ENCODE peak calls at places on chromosomes 5 and 9, in eight cellular contexts. One of them, this sample, is unnamed.

GRCh38 chr9:17744786-17745185 is 165.9 kb downstream of the SH3GL2 start:
- DNase-seq in astrocyte: no peak
- DNase-seq in COR-L47: no peak
- DNase-seq in substantia nigra: no peak
- DNase-seq in GM12878: no peak
- DNase-seq in type B pancreatic cell: no peak
- DNase-seq in stimulated activated CD8-positive, alpha-beta memory T cell treated with anti-CD3 and anti-CD28 coated beads, Interleukin-7, amount 100 ng/mL, for 4 hours: no peak
- DNase-seq in transverse colon: no peak
- DNase-seq in this sample: no peak

GRCh38 chr5:41408676-41409443 is 101.5 kb downstream of the PLCXD3 start:
- DNase-seq in stimulated activated CD8-positive, alpha-beta memory T cell treated with anti-CD3 and anti-CD28 coated beads, Interleukin-7, amount 100 ng/mL, for 4 hours: no peak
- DNase-seq in type B pancreatic cell: no peak
- DNase-seq in substantia nigra: no peak
- DNase-seq in transverse colon: no peak
- DNase-seq in COR-L47: no peak
- DNase-seq in GM12878: no peak
- DNase-seq in astrocyte: peak
- DNase-seq in this sample: no peak

GRCh38 chr5:16489322-16489791 is 23.8 kb upstream of the ZNF622 start:
- DNase-seq in COR-L47: peak
- DNase-seq in transverse colon: no peak
- DNase-seq in astrocyte: peak
- DNase-seq in stimulated activated CD8-positive, alpha-beta memory T cell treated with anti-CD3 and anti-CD28 coated beads, Interleukin-7, amount 100 ng/mL, for 4 hours: no peak
- DNase-seq in substantia nigra: no peak
- DNase-seq in GM12878: no peak
- DNase-seq in type B pancreatic cell: no peak
- DNase-seq in this sample: no peak

GRCh38 chr5:171845040-171845439 is 59.4 kb downstream of the SMIM23 start:
- DNase-seq in astrocyte: no peak
- DNase-seq in COR-L47: no peak
- DNase-seq in stimulated activated CD8-positive, alpha-beta memory T cell treated with anti-CD3 and anti-CD28 coated beads, Interleukin-7, amount 100 ng/mL, for 4 hours: no peak
- DNase-seq in transverse colon: no peak
- DNase-seq in type B pancreatic cell: no peak
- DNase-seq in GM12878: no peak
- DNase-seq in substantia nigra: no peak
- DNase-seq in this sample: no peak

GRCh38 chr9:138097501-138097991 is 220.0 kb downstream of the CACNA1B start:
- DNase-seq in transverse colon: no peak
- DNase-seq in stimulated activated CD8-positive, alpha-beta memory T cell treated with anti-CD3 and anti-CD28 coated beads, Interleukin-7, amount 100 ng/mL, for 4 hours: no peak
- DNase-seq in GM12878: no peak
- DNase-seq in type B pancreatic cell: peak
- DNase-seq in COR-L47: no peak
- DNase-seq in astrocyte: no peak
- DNase-seq in substantia nigra: no peak
- DNase-seq in this sample: no peak

GRCh38 chr9:122904466-122904822 is 715 bp downstream of the RC3H2 start:
- DNase-seq in substantia nigra: no peak
- DNase-seq in type B pancreatic cell: no peak
- DNase-seq in stimulated activated CD8-positive, alpha-beta memory T cell treated with anti-CD3 and anti-CD28 coated beads, Interleukin-7, amount 100 ng/mL, for 4 hours: no peak
- DNase-seq in transverse colon: peak
- DNase-seq in astrocyte: peak
- DNase-seq in GM12878: no peak
- DNase-seq in COR-L47: peak
- DNase-seq in this sample: no peak

GRCh38 chr5:141821430-141821925 is 56.7 kb downstream of the PCDH1 start:
- DNase-seq in COR-L47: no peak
- DNase-seq in substantia nigra: peak
- DNase-seq in transverse colon: no peak
- DNase-seq in GM12878: no peak
- DNase-seq in astrocyte: peak
- DNase-seq in type B pancreatic cell: no peak
- DNase-seq in stimulated activated CD8-positive, alpha-beta memory T cell treated with anti-CD3 and anti-CD28 coated beads, Interleukin-7, amount 100 ng/mL, for 4 hours: no peak
- DNase-seq in this sample: no peak

GRCh38 chr5:158450761-158451160 is 591.8 kb upstream of the CLINT1 start:
- DNase-seq in transverse colon: no peak
- DNase-seq in COR-L47: no peak
- DNase-seq in astrocyte: peak
- DNase-seq in substantia nigra: no peak
- DNase-seq in type B pancreatic cell: no peak
- DNase-seq in GM12878: no peak
- DNase-seq in stimulated activated CD8-positive, alpha-beta memory T cell treated with anti-CD3 and anti-CD28 coated beads, Interleukin-7, amount 100 ng/mL, for 4 hours: no peak
- DNase-seq in this sample: no peak

GRCh38 chr9:16864741-16865434 is 5.6 kb downstream of the BNC2 start:
- DNase-seq in stimulated activated CD8-positive, alpha-beta memory T cell treated with anti-CD3 and anti-CD28 coated beads, Interleukin-7, amount 100 ng/mL, for 4 hours: no peak
- DNase-seq in type B pancreatic cell: no peak
- DNase-seq in astrocyte: peak
- DNase-seq in substantia nigra: no peak
- DNase-seq in transverse colon: no peak
- DNase-seq in COR-L47: no peak
- DNase-seq in GM12878: no peak
- DNase-seq in this sample: no peak

GRCh38 chr9:129432255-129432654 is 188.6 kb downstream of the C9orf50 start:
- DNase-seq in substantia nigra: no peak
- DNase-seq in astrocyte: no peak
- DNase-seq in transverse colon: no peak
- DNase-seq in type B pancreatic cell: no peak
- DNase-seq in stimulated activated CD8-positive, alpha-beta memory T cell treated with anti-CD3 and anti-CD28 coated beads, Interleukin-7, amount 100 ng/mL, for 4 hours: no peak
- DNase-seq in COR-L47: no peak
- DNase-seq in GM12878: no peak
- DNase-seq in this sample: no peak

GRCh38 chr9:113361304-113362018 is 12.1 kb downstream of the BSPRY start:
- DNase-seq in astrocyte: peak
- DNase-seq in substantia nigra: no peak
- DNase-seq in stimulated activated CD8-positive, alpha-beta memory T cell treated with anti-CD3 and anti-CD28 coated beads, Interleukin-7, amount 100 ng/mL, for 4 hours: no peak
- DNase-seq in COR-L47: no peak
- DNase-seq in GM12878: no peak
- DNase-seq in type B pancreatic cell: no peak
- DNase-seq in transverse colon: no peak
- DNase-seq in this sample: no peak

GRCh38 chr5:133744909-133745308 is 132.6 kb upstream of the FSTL4 start:
- DNase-seq in transverse colon: no peak
- DNase-seq in GM12878: no peak
- DNase-seq in type B pancreatic cell: no peak
- DNase-seq in COR-L47: no peak
- DNase-seq in substantia nigra: no peak
- DNase-seq in stimulated activated CD8-positive, alpha-beta memory T cell treated with anti-CD3 and anti-CD28 coated beads, Interleukin-7, amount 100 ng/mL, for 4 hours: no peak
- DNase-seq in astrocyte: no peak
- DNase-seq in this sample: no peak

GRCh38 chr9:15235658-15236057 is 71.4 kb downstream of the TTC39B start:
- DNase-seq in substantia nigra: no peak
- DNase-seq in GM12878: no peak
- DNase-seq in stimulated activated CD8-positive, alpha-beta memory T cell treated with anti-CD3 and anti-CD28 coated beads, Interleukin-7, amount 100 ng/mL, for 4 hours: no peak
- DNase-seq in type B pancreatic cell: no peak
- DNase-seq in transverse colon: no peak
- DNase-seq in astrocyte: no peak
- DNase-seq in COR-L47: no peak
- DNase-seq in this sample: no peak

GRCh38 chr5:170571331-170571731 is 67.5 kb downstream of the KCNIP1 start:
- DNase-seq in stimulated activated CD8-positive, alpha-beta memory T cell treated with anti-CD3 and anti-CD28 coated beads, Interleukin-7, amount 100 ng/mL, for 4 hours: no peak
- DNase-seq in substantia nigra: no peak
- DNase-seq in GM12878: no peak
- DNase-seq in type B pancreatic cell: no peak
- DNase-seq in transverse colon: no peak
- DNase-seq in astrocyte: peak
- DNase-seq in COR-L47: no peak
- DNase-seq in this sample: no peak

GRCh38 chr9:91546574-91546973 is 122.9 kb upstream of the NFIL3 start:
- DNase-seq in transverse colon: no peak
- DNase-seq in stimulated activated CD8-positive, alpha-beta memory T cell treated with anti-CD3 and anti-CD28 coated beads, Interleukin-7, amount 100 ng/mL, for 4 hours: no peak
- DNase-seq in COR-L47: no peak
- DNase-seq in type B pancreatic cell: no peak
- DNase-seq in astrocyte: peak
- DNase-seq in substantia nigra: no peak
- DNase-seq in GM12878: no peak
- DNase-seq in this sample: no peak

GRCh38 chr9:89969156-89969566 is 364.3 kb downstream of the GADD45G start:
- DNase-seq in transverse colon: peak
- DNase-seq in COR-L47: peak
- DNase-seq in type B pancreatic cell: no peak
- DNase-seq in GM12878: no peak
- DNase-seq in substantia nigra: no peak
- DNase-seq in astrocyte: peak
- DNase-seq in stimulated activated CD8-positive, alpha-beta memory T cell treated with anti-CD3 and anti-CD28 coated beads, Interleukin-7, amount 100 ng/mL, for 4 hours: no peak
- DNase-seq in this sample: no peak

GRCh38 chr5:119274767-119275130 is 81.1 kb upstream of the TNFAIP8 start:
- DNase-seq in type B pancreatic cell: no peak
- DNase-seq in stimulated activated CD8-positive, alpha-beta memory T cell treated with anti-CD3 and anti-CD28 coated beads, Interleukin-7, amount 100 ng/mL, for 4 hours: no peak
- DNase-seq in transverse colon: no peak
- DNase-seq in substantia nigra: no peak
- DNase-seq in COR-L47: no peak
- DNase-seq in astrocyte: peak
- DNase-seq in GM12878: no peak
- DNase-seq in this sample: no peak

GRCh38 chr5:64811050-64811640 is 42.4 kb downstream of the CWC27 start:
- DNase-seq in COR-L47: peak
- DNase-seq in stimulated activated CD8-positive, alpha-beta memory T cell treated with anti-CD3 and anti-CD28 coated beads, Interleukin-7, amount 100 ng/mL, for 4 hours: no peak
- DNase-seq in astrocyte: peak
- DNase-seq in transverse colon: no peak
- DNase-seq in GM12878: peak
- DNase-seq in substantia nigra: no peak
- DNase-seq in type B pancreatic cell: no peak
- DNase-seq in this sample: no peak

GRCh38 chr9:38526571-38526970 is 93.8 kb downstream of the ANKRD18A start:
- DNase-seq in substantia nigra: no peak
- DNase-seq in type B pancreatic cell: no peak
- DNase-seq in COR-L47: no peak
- DNase-seq in stimulated activated CD8-positive, alpha-beta memory T cell treated with anti-CD3 and anti-CD28 coated beads, Interleukin-7, amount 100 ng/mL, for 4 hours: no peak
- DNase-seq in transverse colon: no peak
- DNase-seq in astrocyte: no peak
- DNase-seq in GM12878: no peak
- DNase-seq in this sample: no peak

GRCh38 chr5:3825888-3826465 is 230.3 kb downstream of the IRX1 start:
- DNase-seq in type B pancreatic cell: no peak
- DNase-seq in astrocyte: peak
- DNase-seq in substantia nigra: no peak
- DNase-seq in transverse colon: no peak
- DNase-seq in GM12878: no peak
- DNase-seq in COR-L47: no peak
- DNase-seq in stimulated activated CD8-positive, alpha-beta memory T cell treated with anti-CD3 and anti-CD28 coated beads, Interleukin-7, amount 100 ng/mL, for 4 hours: no peak
- DNase-seq in this sample: no peak

GRCh38 chr5:175627739-175628138 is 30.1 kb upstream of the HRH2 start:
- DNase-seq in substantia nigra: no peak
- DNase-seq in transverse colon: no peak
- DNase-seq in type B pancreatic cell: no peak
- DNase-seq in stimulated activated CD8-positive, alpha-beta memory T cell treated with anti-CD3 and anti-CD28 coated beads, Interleukin-7, amount 100 ng/mL, for 4 hours: no peak
- DNase-seq in astrocyte: no peak
- DNase-seq in GM12878: no peak
- DNase-seq in COR-L47: no peak
- DNase-seq in this sample: no peak

GRCh38 chr5:144333336-144333920 is 162.8 kb downstream of the KCTD16 start:
- DNase-seq in COR-L47: peak
- DNase-seq in GM12878: peak
- DNase-seq in type B pancreatic cell: no peak
- DNase-seq in transverse colon: no peak
- DNase-seq in stimulated activated CD8-positive, alpha-beta memory T cell treated with anti-CD3 and anti-CD28 coated beads, Interleukin-7, amount 100 ng/mL, for 4 hours: no peak
- DNase-seq in substantia nigra: no peak
- DNase-seq in astrocyte: no peak
- DNase-seq in this sample: peak

GRCh38 chr9:4855861-4856260 is 63.1 kb downstream of the RCL1 start:
- DNase-seq in COR-L47: no peak
- DNase-seq in GM12878: no peak
- DNase-seq in stimulated activated CD8-positive, alpha-beta memory T cell treated with anti-CD3 and anti-CD28 coated beads, Interleukin-7, amount 100 ng/mL, for 4 hours: no peak
- DNase-seq in substantia nigra: no peak
- DNase-seq in type B pancreatic cell: no peak
- DNase-seq in astrocyte: peak
- DNase-seq in transverse colon: peak
- DNase-seq in this sample: no peak

GRCh38 chr9:6428940-6429889 is 16.2 kb downstream of the UHRF2 start:
- DNase-seq in COR-L47: no peak
- DNase-seq in transverse colon: no peak
- DNase-seq in GM12878: peak
- DNase-seq in astrocyte: no peak
- DNase-seq in substantia nigra: no peak
- DNase-seq in stimulated activated CD8-positive, alpha-beta memory T cell treated with anti-CD3 and anti-CD28 coated beads, Interleukin-7, amount 100 ng/mL, for 4 hours: no peak
- DNase-seq in type B pancreatic cell: no peak
- DNase-seq in this sample: no peak

GRCh38 chr5:136032564-136032963 is 3.8 kb downstream of the TGFBI start:
- DNase-seq in transverse colon: no peak
- DNase-seq in astrocyte: peak
- DNase-seq in type B pancreatic cell: no peak
- DNase-seq in stimulated activated CD8-positive, alpha-beta memory T cell treated with anti-CD3 and anti-CD28 coated beads, Interleukin-7, amount 100 ng/mL, for 4 hours: no peak
- DNase-seq in GM12878: no peak
- DNase-seq in COR-L47: no peak
- DNase-seq in substantia nigra: no peak
- DNase-seq in this sample: no peak

This sample was measured in prostate gland.